ENCODE peak calls at places on chromosome 22, in ten cellular contexts. I is left ventricle myocardium inferior; E is mesendoderm; N is psoas muscle; S is CD8-positive, alpha-beta T cell; K is K562; X is heart right ventricle; H is A549; Y is uterus; V is brain microvascular endothelial cell. G is an unnamed sample.

GRCh38 chr22:30004689-30005088 is 75.6 kb upstream of the HORMAD2 start:
- DNase-seq in Y (no peak), V (no peak), I (no peak), E (peak), H (no peak), N (no peak), K (no peak), S (no peak), X (no peak), G (no peak)

GRCh38 chr22:43407591-43407990 is 4.2 kb upstream of the MPPED1 start:
- DNase-seq in S (no peak), X (no peak), E (no peak), V (no peak), I (no peak), N (no peak), K (no peak), H (no peak), Y (no peak), G (no peak)

GRCh38 chr22:38788016-38788415 is 5.9 kb downstream of the DNAL4 start:
- DNase-seq in N (no peak), S (no peak), I (no peak), X (no peak), H (no peak), Y (no peak), V (peak), K (no peak), E (no peak), G (peak)

GRCh38 chr22:40588726-40589125 is 47.8 kb downstream of the MRTFA start:
- DNase-seq in V (peak), N (no peak), H (no peak), S (no peak), K (no peak), X (no peak), E (no peak), Y (no peak), I (no peak), G (peak)

GRCh38 chr22:38734203-38735100 is 21.3 kb downstream of the SUN2 start:
- DNase-seq in E (no peak), K (no peak), X (no peak), Y (no peak), N (no peak), I (peak), S (no peak), H (no peak), V (no peak), G (no peak)

GRCh38 chr22:27323646-27324045 is 477.9 kb downstream of the MN1 start:
- DNase-seq in E (no peak), S (no peak), N (no peak), V (no peak), X (no peak), I (no peak), H (no peak), Y (no peak), K (no peak), G (no peak)

GRCh38 chr22:29831958-29832357 is 6.1 kb downstream of the ASCC2 start:
- DNase-seq in K (no peak), X (peak), E (no peak), Y (no peak), I (no peak), N (no peak), H (no peak), S (no peak), V (no peak), G (no peak)

GRCh38 chr22:26763633-26764295 is 106.4 kb downstream of the MIAT start:
- DNase-seq in X (no peak), I (no peak), K (no peak), H (peak), Y (peak), N (no peak), E (no peak), S (no peak), V (peak), G (peak)

GRCh38 chr22:19959587-19960490 is 18.2 kb upstream of the TXNRD2 start:
- DNase-seq in K (no peak), S (no peak), X (no peak), V (no peak), Y (peak), N (peak), E (no peak), H (no peak), I (peak), G (no peak)

GRCh38 chr22:24996420-24996952 is 44.0 kb downstream of the KIAA1671 start:
- DNase-seq in S (no peak), E (peak), K (no peak), H (peak), N (no peak), Y (no peak), X (no peak), I (no peak), V (no peak), G (peak)

GRCh38 chr22:48097723-48098122 is 1335.3 kb downstream of the TBC1D22A start:
- DNase-seq in E (no peak), N (no peak), I (no peak), S (no peak), Y (no peak), X (no peak), K (no peak), H (no peak), V (no peak), G (no peak)

GRCh38 chr22:38442967-38443674 is 11.9 kb downstream of the KCNJ4 start:
- DNase-seq in Y (no peak), I (peak), S (no peak), H (no peak), X (peak), V (no peak), E (no peak), N (no peak), K (no peak), G (no peak)

GRCh38 chr22:23683545-23683944 is 7.3 kb upstream of the RGL4 start:
- DNase-seq in V (no peak), S (no peak), Y (peak), N (no peak), H (no peak), I (no peak), E (no peak), K (no peak), X (no peak), G (no peak)

GRCh38 chr22:26174280-26174679 is 5.0 kb downstream of the SEZ6L start:
- DNase-seq in H (peak), V (no peak), E (peak), S (no peak), X (no peak), K (peak), Y (no peak), N (no peak), I (no peak), G (peak)

GRCh38 chr22:27987557-27987956 is 68.5 kb upstream of the PITPNB start:
- DNase-seq in N (no peak), H (no peak), E (peak), X (no peak), Y (no peak), S (no peak), K (no peak), V (peak), I (no peak), G (peak)

GRCh38 chr22:30324008-30324730 is 2.6 kb downstream of the TBC1D10A start:
- DNase-seq in X (no peak), V (no peak), K (no peak), H (no peak), E (no peak), Y (no peak), I (no peak), N (no peak), S (no peak), G (peak)

GRCh38 chr22:42887114-42887513 is 30.0 kb upstream of the ARFGAP3 start:
- DNase-seq in I (no peak), X (no peak), S (no peak), V (no peak), K (no peak), H (no peak), N (no peak), E (no peak), Y (no peak), G (no peak)

GRCh38 chr22:20545681-20546521 is 38.5 kb downstream of the MED15 start:
- DNase-seq in V (no peak), Y (peak), K (peak), H (no peak), N (no peak), E (no peak), S (no peak), I (no peak), X (no peak), G (no peak)

GRCh38 chr22:20052309-20053250 is 27.5 kb upstream of the DGCR8 start:
- DNase-seq in X (peak), K (no peak), N (no peak), E (no peak), Y (no peak), V (no peak), H (no peak), I (no peak), S (no peak), G (no peak)

DNA sequence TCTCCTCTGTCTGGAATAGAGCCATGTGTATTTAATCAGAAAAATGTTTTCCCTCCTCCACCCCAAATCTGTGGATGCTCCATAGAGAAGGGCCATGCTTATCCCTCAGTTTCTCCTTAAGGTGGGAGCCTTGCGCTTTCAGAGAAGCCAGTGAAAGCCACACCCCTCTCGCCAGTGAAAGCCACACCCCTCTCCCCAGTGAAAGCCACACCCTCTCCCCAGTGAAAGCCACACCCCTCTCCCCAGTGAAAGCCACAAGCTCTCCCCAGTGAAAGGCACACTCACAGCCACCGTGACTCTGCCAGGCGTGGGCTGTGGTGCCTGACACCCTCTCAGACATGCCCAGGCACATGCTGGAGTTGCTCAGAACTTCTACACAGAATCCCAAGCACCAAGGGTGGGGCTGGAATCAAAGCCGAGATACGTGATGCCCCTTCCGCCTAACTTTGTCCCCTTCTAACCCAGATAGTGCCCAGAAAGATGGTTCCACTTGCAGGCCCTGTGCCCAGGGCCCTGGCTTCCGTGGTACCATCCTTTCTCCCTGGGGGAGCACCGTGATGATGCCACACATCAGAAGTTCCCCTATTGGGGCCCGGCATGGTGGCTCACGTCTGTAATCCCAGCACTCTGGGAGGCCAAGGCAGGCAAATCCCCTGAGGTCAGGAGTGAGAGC is 16.5 kb upstream of the PRR5 start:
- DNase-seq in K (peak), H (peak), Y (peak), N (peak), V (peak), S (peak), X (peak), I (no peak), E (peak), G (peak)
- H3K4me3 ChIP-seq in K (no peak), H (peak), Y (no peak), N (no peak), V (no peak), S (no peak), X (no peak), I (no peak), E (no peak), G (no peak)

DNA sequence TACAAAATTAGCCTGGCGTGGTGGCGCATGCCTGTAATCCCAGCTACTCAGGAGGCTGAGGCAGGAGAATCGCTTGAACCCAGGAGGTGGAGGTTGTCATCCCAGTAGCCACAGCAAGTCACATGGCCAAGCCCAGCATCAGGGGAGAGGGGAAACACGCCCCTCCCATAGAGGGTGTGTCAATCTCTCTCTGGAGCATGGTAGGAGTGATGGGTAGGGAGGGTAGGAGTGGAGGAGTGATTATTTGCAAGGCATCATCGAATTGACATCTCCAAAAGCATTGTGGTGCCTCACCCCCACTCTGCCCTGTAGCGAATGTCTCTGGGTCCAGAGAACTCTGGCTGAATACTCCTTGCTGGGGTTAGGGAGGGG is 6.1 kb upstream of the SSTR3 start:
- DNase-seq in S (no peak), N (no peak), K (no peak), X (no peak), Y (no peak), H (no peak), E (no peak), I (no peak), V (no peak), G (no peak)
- H3K4me3 ChIP-seq in S (peak), N (no peak), K (no peak), X (no peak), Y (no peak), H (no peak), E (no peak), I (no peak), V (no peak), G (no peak)

DNA sequence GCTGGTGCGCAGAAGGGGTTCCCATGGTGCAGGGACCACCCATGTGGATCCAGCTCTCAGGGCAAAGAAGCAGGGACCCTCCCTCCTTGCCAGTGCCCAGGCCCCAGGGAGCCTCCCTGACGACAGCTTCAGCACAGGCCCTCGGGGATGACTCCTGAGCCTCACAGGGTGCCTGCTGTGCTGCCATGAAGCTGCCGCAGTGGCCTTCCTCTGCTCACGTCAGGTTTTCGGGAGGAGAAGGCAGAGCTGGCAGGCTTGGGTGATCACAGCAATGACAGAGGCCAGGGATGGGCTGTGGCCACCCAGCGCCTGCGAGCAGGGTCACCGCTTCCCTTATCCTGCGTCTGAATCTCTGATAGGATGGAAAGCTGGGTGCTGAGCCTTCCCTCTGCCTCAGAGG is 276.2 kb downstream of the BRD1 start:
- DNase-seq in I (no peak), N (no peak), E (no peak), H (no peak), V (no peak), S (no peak), K (no peak), Y (no peak), X (no peak), G (no peak)
- H3K4me3 ChIP-seq in I (no peak), N (no peak), E (no peak), H (no peak), V (no peak), S (no peak), K (no peak), Y (no peak), X (no peak), G (no peak)

GRCh38 chr22:50260801-50261614 is 475 bp downstream of the MAPK12 start:
- DNase-seq in V (peak), X (peak), I (no peak), N (no peak), H (no peak), E (no peak), Y (no peak), K (peak), S (no peak), G (peak)
- H3K4me3 ChIP-seq in V (peak), X (peak), I (peak), N (peak), H (peak), E (peak), Y (peak), K (peak), S (no peak), G (peak)